ENCODE peak calls at places on chromosomes 11 and 22, in five cellular contexts. N is AG10803, G is AG09319, H is GM12865, L is kidney epithelial cell. K is an unnamed sample.

GRCh38 chr11:9664276-9665171 is 647 bp downstream of the SWAP70 start:
- DNase-seq in N (peak), G (no peak), L (no peak), H (peak), K (no peak)

GRCh38 chr11:120102862-120103118 is 35.1 kb downstream of the TRIM29 start:
- DNase-seq in N (no peak), H (no peak), L (no peak), G (no peak), K (no peak)

GRCh38 chr11:70212227-70212811 is 9.2 kb downstream of the FADD start:
- DNase-seq in H (no peak), G (no peak), N (no peak), L (no peak), K (no peak)

GRCh38 chr11:65615950-65616574 is 486 bp downstream of the PCNX3 start:
- DNase-seq in H (peak), L (no peak), G (no peak), N (no peak), K (peak)

GRCh38 chr11:32224580-32224979 is 133.7 kb downstream of the RCN1 start:
- DNase-seq in H (no peak), G (no peak), N (no peak), L (no peak), K (no peak)

GRCh38 chr22:45090364-45090960 is 73.3 kb upstream of the NUP50 start:
- DNase-seq in N (peak), G (no peak), H (no peak), L (no peak), K (no peak)

GRCh38 chr22:47409501-47410275 is 647.2 kb downstream of the TBC1D22A start:
- DNase-seq in L (no peak), N (no peak), H (no peak), G (no peak), K (no peak)

GRCh38 chr11:47272706-47273105 is 2.8 kb downstream of the MADD start:
- DNase-seq in N (peak), L (no peak), G (no peak), H (peak), K (no peak)

GRCh38 chr11:109865558-109866186 is 227.5 kb upstream of the ZC3H12C start:
- DNase-seq in H (peak), G (no peak), L (no peak), N (no peak), K (peak)

GRCh38 chr22:23684561-23685031 is 6.2 kb upstream of the RGL4 start:
- DNase-seq in G (no peak), L (no peak), H (no peak), N (no peak), K (no peak)

GRCh38 chr11:92251980-92252379 is 27.4 kb downstream of the FAT3 start:
- DNase-seq in L (no peak), N (peak), H (no peak), G (no peak), K (no peak)

GRCh38 chr11:111602865-111603632 is 800 bp downstream of the SIK2 start:
- DNase-seq in L (no peak), N (peak), H (peak), G (no peak), K (peak)

GRCh38 chr11:32580967-32581366 is 2.7 kb upstream of the EIF3M start:
- DNase-seq in G (no peak), H (no peak), L (no peak), N (no peak), K (no peak)

GRCh38 chr11:121460941-121461514 is 8.3 kb upstream of the SORL1-AS1 start:
- DNase-seq in G (no peak), N (no peak), L (no peak), H (no peak), K (no peak)

GRCh38 chr11:3853545-3853842 is 2.0 kb upstream of the STIM1 start:
- DNase-seq in H (no peak), G (no peak), N (no peak), L (no peak), K (peak)

GRCh38 chr11:9053631-9054030 is 37.8 kb downstream of the SCUBE2 start:
- DNase-seq in G (no peak), N (peak), L (peak), H (no peak), K (no peak)

GRCh38 chr11:111565111-111565720 is 24.7 kb downstream of the LAYN start:
- DNase-seq in N (peak), H (peak), L (no peak), G (no peak), K (peak)

GRCh38 chr22:49927483-49928184 is 9.2 kb downstream of the CRELD2 start:
- DNase-seq in L (no peak), H (no peak), N (no peak), G (no peak), K (no peak)

GRCh38 chr22:22825213-22825593 is 62.4 kb upstream of the IGLL5 start:
- DNase-seq in G (no peak), H (no peak), N (no peak), L (no peak), K (no peak)

GRCh38 chr11:45754261-45754709 is 50.7 kb upstream of the SLC35C1 start:
- DNase-seq in N (no peak), G (no peak), H (no peak), L (no peak), K (no peak)

GRCh38 chr11:114622858-114623257 is 27.3 kb upstream of the NXPE4 start:
- DNase-seq in N (no peak), H (peak), L (no peak), G (no peak), K (no peak)

GRCh38 chr11:76329983-76330382 is 50.9 kb downstream of the THAP12 start:
- DNase-seq in N (no peak), H (no peak), G (no peak), L (no peak), K (no peak)

GRCh38 chr22:25334091-25334490 is 114.7 kb downstream of the CRYBB2 start:
- DNase-seq in G (no peak), N (peak), L (no peak), H (peak), K (peak)

GRCh38 chr22:26474687-26475086 is 8.9 kb downstream of the HPS4 start:
- DNase-seq in G (no peak), L (no peak), H (no peak), N (no peak), K (no peak)

GRCh38 chr11:42552786-42553185 is 759.0 kb upstream of the API5 start:
- DNase-seq in H (no peak), N (no peak), G (no peak), L (no peak), K (no peak)

GRCh38 chr11:46299425-46300067 is 22.1 kb downstream of the CREB3L1 start:
- DNase-seq in H (no peak), N (no peak), G (no peak), L (no peak), K (no peak)

GRCh38 chr11:35844579-35844978 is 99.3 kb upstream of the LDLRAD3 start:
- DNase-seq in H (no peak), L (no peak), G (no peak), N (no peak), K (no peak)

GRCh38 chr11:69822676-69823494 is 3.7 kb upstream of the FGF3 start:
- DNase-seq in L (no peak), H (no peak), N (no peak), G (no peak), K (no peak)

GRCh38 chr22:50186789-50187523 is 1.2 kb downstream of the TRABD start:
- DNase-seq in H (peak), G (no peak), L (no peak), N (peak), K (no peak)

GRCh38 chr11:13970986-13971385 is 8.5 kb downstream of the SPON1 start:
- DNase-seq in G (no peak), L (no peak), H (peak), N (no peak), K (peak)

GRCh38 chr22:45268958-45269844 is 15.5 kb upstream of the UPK3A start:
- DNase-seq in N (peak), H (peak), L (no peak), G (no peak), K (peak)

GRCh38 chr11:69949327-69949726 is 128.8 kb upstream of the ANO1 start:
- DNase-seq in G (no peak), L (peak), N (peak), H (no peak), K (no peak)

GRCh38 chr11:124841765-124842700 is 23.2 kb upstream of the ROBO3 start:
- DNase-seq in H (no peak), L (no peak), N (no peak), G (no peak), K (no peak)

GRCh38 chr11:7994581-7995278 is 7.6 kb downstream of the EIF3F start:
- DNase-seq in L (no peak), G (no peak), N (no peak), H (no peak), K (no peak)

GRCh38 chr11:100709233-100709999 is 22.3 kb downstream of the ARHGAP42 start:
- DNase-seq in H (peak), L (no peak), G (no peak), N (peak), K (no peak)

GRCh38 chr11:72814139-72814830 is at the start of gene ATG16L2:
- DNase-seq in G (peak), L (no peak), H (peak), N (peak), K (peak)
- TF ChIP-seq CTCF in G (no peak), L (no peak), H (peak), N (no peak), K (no peak)

GRCh38 chr11:22787565-22788162 is 41.9 kb downstream of the SVIP start:
- DNase-seq in H (peak), L (no peak), N (peak), G (no peak), K (peak)
- TF ChIP-seq CTCF in H (peak), L (peak), N (peak), G (peak), K (peak)

GRCh38 chr11:73333626-73334199 is 25.6 kb downstream of the ARHGEF17 start:
- DNase-seq in H (no peak), G (no peak), N (no peak), L (no peak), K (no peak)

GRCh38 chr11:73333173-73333572 is 25.1 kb downstream of the ARHGEF17 start:
- DNase-seq in N (no peak), L (no peak), H (no peak), G (no peak), K (no peak)

GRCh38 chr11:73327812-73328364 is 19.8 kb downstream of the ARHGEF17 start:
- DNase-seq in G (no peak), H (no peak), L (no peak), N (no peak), K (no peak)

GRCh38 chr11:73331138-73331916 is 23.3 kb downstream of the ARHGEF17 start:
- DNase-seq in L (no peak), N (no peak), H (no peak), G (no peak), K (no peak)

GRCh38 chr11:73330569-73331093 is 22.6 kb downstream of the ARHGEF17 start:
- DNase-seq in G (no peak), L (no peak), H (no peak), N (no peak), K (no peak)
- TF ChIP-seq CTCF in G (peak), L (peak), H (no peak), N (peak), K (no peak)

GRCh38 chr11:95925011-95925410 is 1.1 kb upstream of the MTMR2 start:
- DNase-seq in G (no peak), N (peak), L (no peak), H (no peak), K (no peak)
- TF ChIP-seq CTCF in G (no peak), N (no peak), L (no peak), H (no peak), K (no peak)

GRCh38 chr11:15073361-15074205 is at the start of gene CALCB:
- DNase-seq in N (peak), H (no peak), L (no peak), G (no peak), K (peak)

GRCh38 chr11:15072551-15073143 is 746 bp upstream of the CALCB start:
- DNase-seq in L (no peak), N (no peak), H (no peak), G (no peak), K (no peak)

GRCh38 chr11:15071556-15072255 is 1.7 kb upstream of the CALCB start:
- DNase-seq in H (no peak), N (no peak), G (no peak), L (no peak), K (no peak)

GRCh38 chr11:15074206-15075161 is 1.1 kb downstream of the CALCB start:
- DNase-seq in G (peak), H (peak), N (peak), L (peak), K (peak)

DNA sequence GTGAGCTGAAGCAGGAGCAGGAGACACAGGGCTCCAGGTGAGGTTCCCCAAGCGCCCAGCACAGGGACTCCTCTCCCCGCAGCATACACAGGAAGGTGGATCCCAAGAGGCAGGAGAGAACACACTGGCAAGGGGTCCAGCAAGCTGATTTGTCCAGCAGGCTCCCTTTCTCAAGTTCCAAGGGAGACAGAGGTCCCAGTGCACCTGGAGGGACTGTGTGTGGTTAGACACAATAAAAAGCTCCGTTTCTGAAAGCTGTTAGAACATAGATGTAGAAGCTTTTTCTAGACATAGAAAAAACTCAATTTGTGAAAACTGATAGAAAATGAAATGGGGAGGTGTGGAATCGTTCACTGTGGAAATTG is 1.8 kb downstream of the CALCB start:
- DNase-seq in N (no peak), L (no peak), G (no peak), H (no peak), K (no peak)
- TF ChIP-seq CTCF in N (no peak), L (no peak), G (no peak), H (no peak), K (no peak)

DNA sequence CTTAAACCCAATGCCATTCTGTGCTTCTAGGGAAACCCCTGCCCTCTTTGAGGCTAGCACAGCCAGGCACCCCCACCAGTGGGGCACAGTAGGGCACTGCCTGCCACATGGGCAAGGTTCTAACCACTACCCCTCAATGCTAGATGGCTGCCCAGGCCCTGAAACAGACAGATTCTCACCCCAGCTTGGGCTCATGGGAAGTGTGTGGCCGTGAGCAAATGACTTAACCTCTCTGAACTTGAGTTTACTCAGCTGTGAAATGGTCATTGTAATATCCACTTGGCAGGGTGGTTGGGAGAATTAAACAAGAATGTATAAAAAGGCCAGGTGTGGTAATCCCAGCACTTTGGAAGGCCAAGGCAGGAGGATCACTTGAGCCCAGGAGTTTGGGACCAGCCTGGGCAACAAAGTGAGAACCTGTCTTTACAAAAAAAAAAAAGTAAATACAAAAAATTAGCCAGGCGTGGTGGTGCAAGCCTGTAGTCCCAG is 22.4 kb downstream of the C22orf23 start:
- DNase-seq in N (no peak), L (no peak), G (no peak), H (no peak), K (no peak)
- TF ChIP-seq CTCF in N (no peak), L (no peak), G (no peak), H (no peak), K (no peak)

GRCh38 chr11:853682-854448 is 11.2 kb downstream of the TSPAN4 start:
- DNase-seq in G (no peak), H (no peak), N (no peak), L (no peak), K (no peak)
- TF ChIP-seq CTCF in G (no peak), H (no peak), N (no peak), L (no peak), K (no peak)

GRCh38 chr11:761526-762108 is 14.4 kb downstream of the TALDO1 start:
- DNase-seq in L (no peak), H (no peak), N (no peak), G (no peak), K (no peak)

GRCh38 chr11:763549-764321 is 13.6 kb downstream of the GATD1 start:
- DNase-seq in G (no peak), H (no peak), N (no peak), L (no peak), K (no peak)

GRCh38 chr11:763073-763463 is 14.2 kb downstream of the GATD1 start:
- DNase-seq in H (no peak), L (no peak), N (no peak), G (no peak), K (no peak)

GRCh38 chr11:764322-765024 is 12.8 kb downstream of the GATD1 start:
- DNase-seq in G (no peak), N (no peak), H (no peak), L (no peak), K (no peak)

GRCh38 chr11:762421-763072 is 14.7 kb downstream of the GATD1 start:
- DNase-seq in G (no peak), H (no peak), L (no peak), N (peak), K (peak)
- TF ChIP-seq CTCF in G (peak), H (peak), L (peak), N (peak), K (no peak)